ENCODE peak calls at places on chromosome 20, in four cellular contexts. One of them, this sample, is unnamed.

GRCh38 chr20:10228330-10228729 is 9.7 kb downstream of the SNAP25 start:
- DNase-seq in stomach: peak
- DNase-seq in K562: no peak
- DNase-seq in tibial nerve: no peak
- DNase-seq in this sample: no peak

GRCh38 chr20:57266251-57267157 is at the start of gene BMP7:
- DNase-seq in stomach: no peak
- DNase-seq in K562: no peak
- DNase-seq in tibial nerve: no peak
- DNase-seq in this sample: no peak

GRCh38 chr20:19907326-19908056 is 109.7 kb upstream of the NAA20 start:
- DNase-seq in stomach: no peak
- DNase-seq in K562: no peak
- DNase-seq in tibial nerve: no peak
- DNase-seq in this sample: no peak

GRCh38 chr20:59671661-59672471 is 67.5 kb downstream of the PHACTR3 start:
- DNase-seq in stomach: no peak
- DNase-seq in K562: no peak
- DNase-seq in tibial nerve: no peak
- DNase-seq in this sample: no peak

GRCh38 chr20:64109831-64110391 is 2.5 kb upstream of the NPBWR2 start:
- DNase-seq in stomach: peak
- DNase-seq in K562: no peak
- DNase-seq in tibial nerve: no peak
- DNase-seq in this sample: no peak

GRCh38 chr20:6705106-6705766 is 62.2 kb upstream of the BMP2 start:
- DNase-seq in stomach: no peak
- DNase-seq in K562: no peak
- DNase-seq in tibial nerve: no peak
- DNase-seq in this sample: no peak

GRCh38 chr20:10857362-10858070 is 183.7 kb upstream of the JAG1 start:
- DNase-seq in stomach: no peak
- DNase-seq in K562: no peak
- DNase-seq in tibial nerve: peak
- DNase-seq in this sample: peak

GRCh38 chr20:34401741-34402455 is 38.8 kb downstream of the ITCH start:
- DNase-seq in stomach: no peak
- DNase-seq in K562: no peak
- DNase-seq in tibial nerve: no peak
- DNase-seq in this sample: no peak

GRCh38 chr20:61600061-61600460 is 348.0 kb downstream of the CDH4 start:
- DNase-seq in stomach: no peak
- DNase-seq in K562: no peak
- DNase-seq in tibial nerve: no peak
- DNase-seq in this sample: no peak

GRCh38 chr20:41173161-41173721 is 35.9 kb downstream of the PLCG1 start:
- DNase-seq in stomach: peak
- DNase-seq in K562: peak
- DNase-seq in tibial nerve: peak
- DNase-seq in this sample: peak

GRCh38 chr20:11117808-11118528 is 444.2 kb upstream of the JAG1 start:
- DNase-seq in stomach: no peak
- DNase-seq in K562: no peak
- DNase-seq in tibial nerve: no peak
- DNase-seq in this sample: peak

GRCh38 chr20:51420111-51420510 is 122.4 kb downstream of the NFATC2 start:
- DNase-seq in stomach: no peak
- DNase-seq in K562: peak
- DNase-seq in tibial nerve: no peak
- DNase-seq in this sample: peak

GRCh38 chr20:15699431-15700146 is 873.7 kb downstream of the KIF16B start:
- DNase-seq in stomach: no peak
- DNase-seq in K562: no peak
- DNase-seq in tibial nerve: no peak
- DNase-seq in this sample: no peak

GRCh38 chr20:25237610-25238318 is 10.1 kb upstream of the PYGB start:
- DNase-seq in stomach: no peak
- DNase-seq in K562: peak
- DNase-seq in tibial nerve: peak
- DNase-seq in this sample: peak

GRCh38 chr20:61849376-61849775 is 216.3 kb downstream of the TAF4 start:
- DNase-seq in stomach: no peak
- DNase-seq in K562: no peak
- DNase-seq in tibial nerve: no peak
- DNase-seq in this sample: no peak

GRCh38 chr20:50824137-50824536 is 29.3 kb downstream of the BCAS4 start:
- DNase-seq in stomach: peak
- DNase-seq in K562: no peak
- DNase-seq in tibial nerve: peak
- DNase-seq in this sample: no peak

GRCh38 chr20:15158438-15158990 is 821.1 kb upstream of the FLRT3 start:
- DNase-seq in stomach: no peak
- DNase-seq in K562: no peak
- DNase-seq in tibial nerve: no peak
- DNase-seq in this sample: no peak

GRCh38 chr20:21289651-21290050 is 13.5 kb upstream of the XRN2 start:
- DNase-seq in stomach: no peak
- DNase-seq in K562: no peak
- DNase-seq in tibial nerve: no peak
- DNase-seq in this sample: no peak

GRCh38 chr20:49510562-49511117 is 28.2 kb upstream of the KCNB1 start:
- DNase-seq in stomach: no peak
- DNase-seq in K562: no peak
- DNase-seq in tibial nerve: peak
- DNase-seq in this sample: peak

GRCh38 chr20:55353206-55353605 is 652.1 kb downstream of the CBLN4 start:
- DNase-seq in stomach: no peak
- DNase-seq in K562: no peak
- DNase-seq in tibial nerve: no peak
- DNase-seq in this sample: peak

GRCh38 chr20:50335105-50335504 is 144.5 kb downstream of the CEBPB start:
- DNase-seq in stomach: no peak
- DNase-seq in K562: peak
- DNase-seq in tibial nerve: no peak
- DNase-seq in this sample: peak

GRCh38 chr20:8376940-8377339 is 244.9 kb downstream of the PLCB1 start:
- DNase-seq in stomach: no peak
- DNase-seq in K562: no peak
- DNase-seq in tibial nerve: no peak
- DNase-seq in this sample: no peak

GRCh38 chr20:13401596-13401995 is 180.5 kb downstream of the ISM1 start:
- DNase-seq in stomach: no peak
- DNase-seq in K562: no peak
- DNase-seq in tibial nerve: no peak
- DNase-seq in this sample: no peak

GRCh38 chr20:20946122-20946759 is 159.9 kb downstream of the LINC00237 start:
- DNase-seq in stomach: no peak
- DNase-seq in K562: peak
- DNase-seq in tibial nerve: no peak
- DNase-seq in this sample: no peak

GRCh38 chr20:41356951-41357350 is 9.7 kb downstream of the EMILIN3 start:
- DNase-seq in stomach: no peak
- DNase-seq in K562: no peak
- DNase-seq in tibial nerve: no peak
- DNase-seq in this sample: no peak

GRCh38 chr20:61719691-61720347 is 345.9 kb downstream of the TAF4 start:
- DNase-seq in stomach: no peak
- DNase-seq in K562: no peak
- DNase-seq in tibial nerve: no peak
- DNase-seq in this sample: no peak

GRCh38 chr20:48818481-48818987 is 9.3 kb downstream of the PREX1 start:
- DNase-seq in stomach: no peak
- DNase-seq in K562: no peak
- DNase-seq in tibial nerve: no peak
- DNase-seq in this sample: no peak

GRCh38 chr20:17888044-17888443 is 80.5 kb downstream of the SNX5 start:
- DNase-seq in stomach: no peak
- DNase-seq in K562: no peak
- DNase-seq in tibial nerve: no peak
- DNase-seq in this sample: no peak

GRCh38 chr20:20009784-20010253 is 7.3 kb upstream of the NAA20 start:
- DNase-seq in stomach: no peak
- DNase-seq in K562: no peak
- DNase-seq in tibial nerve: no peak
- DNase-seq in this sample: no peak

GRCh38 chr20:41482647-41483552 is 116.3 kb upstream of the EMILIN3 start:
- DNase-seq in stomach: no peak
- DNase-seq in K562: no peak
- DNase-seq in tibial nerve: no peak
- DNase-seq in this sample: peak

GRCh38 chr20:19654906-19655305 is 103.2 kb upstream of the RIN2 start:
- DNase-seq in stomach: no peak
- DNase-seq in K562: no peak
- DNase-seq in tibial nerve: no peak
- DNase-seq in this sample: no peak

GRCh38 chr20:58084566-58084965 is 143.9 kb downstream of the ANKRD60 start:
- DNase-seq in stomach: no peak
- DNase-seq in K562: no peak
- DNase-seq in tibial nerve: no peak
- DNase-seq in this sample: no peak

GRCh38 chr20:47950103-47950502 is 164.8 kb upstream of the SULF2 start:
- DNase-seq in stomach: no peak
- DNase-seq in K562: peak
- DNase-seq in tibial nerve: no peak
- DNase-seq in this sample: no peak

GRCh38 chr20:12925214-12925755 is 83.5 kb upstream of the SPTLC3 start:
- DNase-seq in stomach: peak
- DNase-seq in K562: peak
- DNase-seq in tibial nerve: peak
- DNase-seq in this sample: peak

DNA sequence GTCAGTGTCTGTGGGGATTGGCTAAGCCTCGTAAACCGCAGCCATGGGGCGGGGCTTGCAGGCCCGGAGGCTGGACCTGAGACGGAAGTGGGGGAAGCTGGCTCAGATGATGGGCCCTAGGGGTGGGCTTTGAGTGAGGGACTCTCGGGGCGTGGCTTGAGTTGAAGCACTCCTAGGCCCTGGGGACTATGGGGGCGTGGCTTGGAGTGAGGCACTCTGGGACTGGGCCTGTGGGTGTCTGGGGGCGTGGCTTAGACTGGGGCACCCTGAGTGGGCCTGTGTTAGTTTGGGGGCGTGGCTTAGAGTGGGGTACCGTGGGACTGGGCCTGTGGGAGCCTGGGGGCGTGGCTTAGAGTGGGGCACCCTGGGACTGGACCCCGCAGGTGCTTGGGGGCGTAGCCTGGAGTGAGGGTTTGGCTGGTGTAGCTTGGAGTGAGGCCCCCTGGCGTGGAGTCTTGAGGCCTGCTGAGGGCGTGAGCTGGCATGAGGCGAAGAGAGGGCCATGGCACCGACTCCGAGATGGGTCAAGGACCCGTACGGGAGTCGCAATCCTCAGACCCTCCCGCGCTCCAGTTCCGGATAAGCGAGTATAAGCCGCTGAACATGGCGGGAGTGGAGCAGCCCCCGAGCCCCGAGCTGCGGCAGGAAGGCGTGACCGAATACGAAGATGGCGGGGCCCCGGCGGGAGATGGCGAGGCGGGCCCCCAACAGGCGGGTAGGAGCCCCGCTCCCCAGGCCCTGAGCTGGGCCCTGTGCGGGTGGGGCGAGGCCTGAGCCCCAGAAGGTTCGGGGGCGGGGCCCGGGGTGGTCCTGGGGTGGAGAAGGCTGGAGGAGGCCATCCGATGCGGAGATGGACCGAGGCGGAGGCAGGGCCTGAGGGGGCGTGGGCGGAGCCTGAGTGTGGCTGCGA is 6.8 kb downstream of the L3MBTL1 start:
- DNase-seq in stomach: peak
- DNase-seq in K562: peak
- DNase-seq in tibial nerve: peak
- DNase-seq in this sample: peak
- TF ChIP-seq POLR2A in stomach: no peak
- TF ChIP-seq POLR2A in K562: no peak
- TF ChIP-seq POLR2A in tibial nerve: no peak
- TF ChIP-seq POLR2A in this sample: peak

GRCh38 chr20:62967149-62967501 is 14.6 kb downstream of the SLC17A9 start:
- DNase-seq in stomach: no peak
- DNase-seq in K562: no peak
- DNase-seq in tibial nerve: no peak
- DNase-seq in this sample: no peak
- TF ChIP-seq POLR2A in stomach: no peak
- TF ChIP-seq POLR2A in K562: no peak
- TF ChIP-seq POLR2A in tibial nerve: no peak
- TF ChIP-seq POLR2A in this sample: no peak

GRCh38 chr20:5401277-5401676 is 84.5 kb upstream of the PROKR2 start:
- DNase-seq in stomach: no peak
- DNase-seq in K562: no peak
- DNase-seq in tibial nerve: no peak
- DNase-seq in this sample: no peak

GRCh38 chr20:5395932-5396727 is 79.4 kb upstream of the PROKR2 start:
- DNase-seq in stomach: no peak
- DNase-seq in K562: no peak
- DNase-seq in tibial nerve: no peak
- DNase-seq in this sample: no peak

GRCh38 chr20:5393218-5393870 is 76.6 kb upstream of the PROKR2 start:
- DNase-seq in stomach: no peak
- DNase-seq in K562: no peak
- DNase-seq in tibial nerve: no peak
- DNase-seq in this sample: no peak

GRCh38 chr20:5400164-5400762 is 83.5 kb upstream of the PROKR2 start:
- DNase-seq in stomach: no peak
- DNase-seq in K562: peak
- DNase-seq in tibial nerve: no peak
- DNase-seq in this sample: no peak

GRCh38 chr20:5397418-5397817 is 80.7 kb upstream of the PROKR2 start:
- DNase-seq in stomach: no peak
- DNase-seq in K562: no peak
- DNase-seq in tibial nerve: no peak
- DNase-seq in this sample: no peak
- TF ChIP-seq POLR2A in stomach: no peak
- TF ChIP-seq POLR2A in K562: no peak
- TF ChIP-seq POLR2A in tibial nerve: no peak
- TF ChIP-seq POLR2A in this sample: no peak

DNA sequence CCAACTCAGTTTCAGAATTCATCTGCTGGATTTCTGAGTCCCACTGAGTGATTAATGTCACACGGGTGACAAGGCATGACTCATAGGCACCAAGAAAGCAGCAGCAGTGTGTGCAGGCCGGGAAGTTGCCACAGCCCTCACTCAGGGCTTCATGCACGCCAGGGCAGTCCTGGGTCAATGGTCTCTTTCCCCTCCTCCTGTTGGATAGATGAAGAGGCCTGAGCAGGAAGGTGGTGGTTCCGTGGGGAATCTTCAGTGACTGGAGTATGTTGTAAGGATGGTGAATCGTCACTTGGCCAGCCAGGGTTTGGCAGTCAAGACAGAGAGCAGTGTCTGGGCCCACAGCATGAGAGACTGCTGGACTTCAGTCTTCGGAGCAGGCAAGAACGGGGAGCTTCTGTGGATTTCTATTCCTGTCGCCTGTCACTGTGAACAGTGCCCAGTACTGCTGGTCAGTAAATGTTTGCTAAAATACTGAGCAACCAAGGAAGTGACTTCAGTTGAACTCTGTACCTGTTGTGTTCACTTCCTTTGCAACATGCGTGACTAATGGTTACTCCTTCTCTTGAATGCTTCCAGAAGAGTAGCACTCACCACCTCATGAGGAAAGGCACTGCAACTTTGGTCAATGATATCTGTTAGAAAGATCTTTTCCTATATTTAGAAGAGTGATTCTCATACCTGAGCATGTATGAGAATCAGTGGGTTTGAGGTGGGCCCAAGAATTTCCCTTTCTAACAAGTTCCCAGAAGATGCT is 62.0 kb upstream of the CD93 start:
- DNase-seq in stomach: peak
- DNase-seq in K562: peak
- DNase-seq in tibial nerve: peak
- DNase-seq in this sample: peak
- TF ChIP-seq POLR2A in stomach: no peak
- TF ChIP-seq POLR2A in K562: peak
- TF ChIP-seq POLR2A in tibial nerve: peak
- TF ChIP-seq POLR2A in this sample: no peak

This sample was measured in H54.